ENCODE peak calls at places on chromosomes 4 and X, in ten cellular contexts. One of them, this sample, is unnamed.

GRCh38 chrX:10634681-10635161 is 14.3 kb upstream of the MID1 start:
- DNase-seq in AG10803: peak; percentile 71
- DNase-seq in fibroblast of mammary gland: peak; percentile 92
- DNase-seq in coronary artery: no peak
- DNase-seq in left ventricle myocardium inferior: no peak
- DNase-seq in gastrocnemius medialis: no peak
- DNase-seq in lower leg skin: no peak
- DNase-seq in nephron progenitor cell: no peak
- DNase-seq in cardiac muscle cell: peak; percentile 59
- DNase-seq in colonic mucosa: no peak
- DNase-seq in this sample: peak; percentile 73

GRCh38 chr4:102163404-102164140 is 181.7 kb downstream of the SLC39A8 start:
- DNase-seq in cardiac muscle cell: no peak
- DNase-seq in AG10803: no peak
- DNase-seq in left ventricle myocardium inferior: no peak
- DNase-seq in gastrocnemius medialis: no peak
- DNase-seq in colonic mucosa: no peak
- DNase-seq in nephron progenitor cell: no peak
- DNase-seq in fibroblast of mammary gland: no peak
- DNase-seq in lower leg skin: no peak
- DNase-seq in coronary artery: no peak
- DNase-seq in this sample: no peak

GRCh38 chr4:2914220-2915126 is 48.7 kb downstream of the NOP14 start:
- DNase-seq in gastrocnemius medialis: no peak
- DNase-seq in cardiac muscle cell: no peak
- DNase-seq in fibroblast of mammary gland: no peak
- DNase-seq in coronary artery: no peak
- DNase-seq in colonic mucosa: no peak
- DNase-seq in AG10803: no peak
- DNase-seq in nephron progenitor cell: no peak
- DNase-seq in left ventricle myocardium inferior: no peak
- DNase-seq in lower leg skin: peak; percentile 76
- DNase-seq in this sample: no peak

GRCh38 chr4:156347412-156348075 is 393.9 kb upstream of the CTSO start:
- DNase-seq in coronary artery: no peak
- DNase-seq in gastrocnemius medialis: no peak
- DNase-seq in cardiac muscle cell: peak; percentile 19
- DNase-seq in AG10803: peak; percentile 25
- DNase-seq in colonic mucosa: no peak
- DNase-seq in left ventricle myocardium inferior: no peak
- DNase-seq in lower leg skin: no peak
- DNase-seq in fibroblast of mammary gland: peak; percentile 70
- DNase-seq in nephron progenitor cell: no peak
- DNase-seq in this sample: no peak

GRCh38 chr4:43103048-43103447 is 210.5 kb downstream of the GRXCR1 start:
- DNase-seq in nephron progenitor cell: no peak
- DNase-seq in coronary artery: no peak
- DNase-seq in lower leg skin: no peak
- DNase-seq in gastrocnemius medialis: no peak
- DNase-seq in fibroblast of mammary gland: no peak
- DNase-seq in cardiac muscle cell: no peak
- DNase-seq in left ventricle myocardium inferior: no peak
- DNase-seq in AG10803: no peak
- DNase-seq in colonic mucosa: no peak
- DNase-seq in this sample: no peak

GRCh38 chr4:3531306-3531886 is 826 bp downstream of the LRPAP1 start:
- DNase-seq in coronary artery: no peak
- DNase-seq in cardiac muscle cell: peak; percentile 11
- DNase-seq in fibroblast of mammary gland: peak; percentile 7
- DNase-seq in gastrocnemius medialis: no peak
- DNase-seq in nephron progenitor cell: no peak
- DNase-seq in left ventricle myocardium inferior: no peak
- DNase-seq in colonic mucosa: no peak
- DNase-seq in lower leg skin: peak; percentile 68
- DNase-seq in AG10803: peak; percentile 4
- DNase-seq in this sample: no peak

GRCh38 chr4:105352826-105353225 is 121.0 kb downstream of the PPA2 start:
- DNase-seq in AG10803: no peak
- DNase-seq in fibroblast of mammary gland: peak; percentile 45
- DNase-seq in coronary artery: no peak
- DNase-seq in cardiac muscle cell: no peak
- DNase-seq in colonic mucosa: no peak
- DNase-seq in gastrocnemius medialis: no peak
- DNase-seq in left ventricle myocardium inferior: no peak
- DNase-seq in lower leg skin: no peak
- DNase-seq in nephron progenitor cell: no peak
- DNase-seq in this sample: no peak

GRCh38 chr4:79217043-79217442 is 108.8 kb downstream of the NAA11 start:
- DNase-seq in gastrocnemius medialis: no peak
- DNase-seq in nephron progenitor cell: no peak
- DNase-seq in fibroblast of mammary gland: no peak
- DNase-seq in lower leg skin: no peak
- DNase-seq in left ventricle myocardium inferior: no peak
- DNase-seq in colonic mucosa: no peak
- DNase-seq in coronary artery: no peak
- DNase-seq in AG10803: no peak
- DNase-seq in cardiac muscle cell: no peak
- DNase-seq in this sample: no peak

GRCh38 chr4:161178310-161178709 is 985.5 kb downstream of the FSTL5 start:
- DNase-seq in fibroblast of mammary gland: no peak
- DNase-seq in left ventricle myocardium inferior: no peak
- DNase-seq in coronary artery: no peak
- DNase-seq in AG10803: no peak
- DNase-seq in colonic mucosa: no peak
- DNase-seq in cardiac muscle cell: no peak
- DNase-seq in nephron progenitor cell: no peak
- DNase-seq in gastrocnemius medialis: no peak
- DNase-seq in lower leg skin: no peak
- DNase-seq in this sample: no peak

GRCh38 chr4:76208005-76208765 is 5.4 kb downstream of the SCARB2 start:
- DNase-seq in colonic mucosa: peak; percentile 84
- DNase-seq in lower leg skin: peak; percentile 94
- DNase-seq in gastrocnemius medialis: peak; percentile 90
- DNase-seq in nephron progenitor cell: no peak
- DNase-seq in left ventricle myocardium inferior: peak; percentile 80
- DNase-seq in AG10803: peak; percentile 88
- DNase-seq in fibroblast of mammary gland: peak; percentile 93
- DNase-seq in coronary artery: peak; percentile 86
- DNase-seq in cardiac muscle cell: peak; percentile 94
- DNase-seq in this sample: peak; percentile 29

GRCh38 chrX:38312436-38312835 is 14.9 kb downstream of the RPGR start:
- DNase-seq in fibroblast of mammary gland: peak; percentile 92
- DNase-seq in gastrocnemius medialis: no peak
- DNase-seq in coronary artery: no peak
- DNase-seq in AG10803: peak; percentile 67
- DNase-seq in lower leg skin: no peak
- DNase-seq in cardiac muscle cell: peak; percentile 53
- DNase-seq in left ventricle myocardium inferior: no peak
- DNase-seq in colonic mucosa: no peak
- DNase-seq in nephron progenitor cell: no peak
- DNase-seq in this sample: no peak

GRCh38 chr4:115671581-115671980 is 558.2 kb upstream of the NDST4 start:
- DNase-seq in nephron progenitor cell: no peak
- DNase-seq in fibroblast of mammary gland: peak; percentile 0
- DNase-seq in gastrocnemius medialis: no peak
- DNase-seq in left ventricle myocardium inferior: no peak
- DNase-seq in AG10803: no peak
- DNase-seq in cardiac muscle cell: no peak
- DNase-seq in colonic mucosa: no peak
- DNase-seq in coronary artery: no peak
- DNase-seq in lower leg skin: no peak
- DNase-seq in this sample: no peak

GRCh38 chr4:104879367-104879766 is 267.3 kb upstream of the TET2 start:
- DNase-seq in cardiac muscle cell: peak; percentile 5
- DNase-seq in gastrocnemius medialis: no peak
- DNase-seq in nephron progenitor cell: no peak
- DNase-seq in left ventricle myocardium inferior: no peak
- DNase-seq in fibroblast of mammary gland: peak; percentile 14
- DNase-seq in coronary artery: no peak
- DNase-seq in AG10803: no peak
- DNase-seq in lower leg skin: no peak
- DNase-seq in colonic mucosa: no peak
- DNase-seq in this sample: no peak

DNA sequence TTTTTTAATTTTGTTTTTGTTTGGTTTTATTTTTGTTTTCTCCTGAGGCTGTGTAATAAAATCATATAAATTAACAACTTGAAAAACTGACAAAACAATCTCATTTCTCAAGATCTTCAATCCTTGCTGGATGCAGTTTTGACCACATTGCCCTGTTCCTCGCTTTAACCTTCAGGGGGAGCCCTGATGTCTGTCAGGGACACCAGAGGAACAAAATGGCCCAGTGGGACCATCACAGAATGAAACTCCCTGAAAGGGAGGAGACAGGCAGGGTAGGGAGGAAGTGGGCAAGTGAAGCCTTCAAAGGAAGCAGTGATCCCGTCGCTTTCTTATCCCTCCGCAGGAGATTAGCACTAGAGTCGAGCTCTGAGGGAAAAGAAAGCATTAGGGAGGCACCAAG is 274.9 kb upstream of the LDB2 start:
- DNase-seq in lower leg skin: no peak
- DNase-seq in fibroblast of mammary gland: no peak
- DNase-seq in AG10803: no peak
- DNase-seq in colonic mucosa: no peak
- DNase-seq in cardiac muscle cell: no peak
- DNase-seq in gastrocnemius medialis: no peak
- DNase-seq in nephron progenitor cell: peak; percentile 20
- DNase-seq in coronary artery: no peak
- DNase-seq in left ventricle myocardium inferior: no peak
- DNase-seq in this sample: no peak
- TF ChIP-seq CTCF in lower leg skin: no peak
- TF ChIP-seq CTCF in fibroblast of mammary gland: peak; percentile 41
- TF ChIP-seq CTCF in AG10803: peak; percentile 5
- TF ChIP-seq CTCF in colonic mucosa: no peak
- TF ChIP-seq CTCF in cardiac muscle cell: peak; percentile 39
- TF ChIP-seq CTCF in gastrocnemius medialis: no peak
- TF ChIP-seq CTCF in nephron progenitor cell: peak; percentile 36
- TF ChIP-seq CTCF in coronary artery: no peak
- TF ChIP-seq CTCF in left ventricle myocardium inferior: peak; percentile 53
- TF ChIP-seq CTCF in this sample: no peak

GRCh38 chr4:148055844-148056243 is 324.0 kb downstream of the ARHGAP10 start:
- DNase-seq in cardiac muscle cell: no peak
- DNase-seq in coronary artery: no peak
- DNase-seq in AG10803: no peak
- DNase-seq in colonic mucosa: no peak
- DNase-seq in left ventricle myocardium inferior: no peak
- DNase-seq in lower leg skin: no peak
- DNase-seq in fibroblast of mammary gland: no peak
- DNase-seq in gastrocnemius medialis: no peak
- DNase-seq in nephron progenitor cell: no peak
- DNase-seq in this sample: no peak

GRCh38 chr4:148057425-148058020 is 325.6 kb downstream of the ARHGAP10 start:
- DNase-seq in fibroblast of mammary gland: no peak
- DNase-seq in AG10803: no peak
- DNase-seq in colonic mucosa: no peak
- DNase-seq in nephron progenitor cell: no peak
- DNase-seq in cardiac muscle cell: no peak
- DNase-seq in left ventricle myocardium inferior: no peak
- DNase-seq in gastrocnemius medialis: no peak
- DNase-seq in lower leg skin: no peak
- DNase-seq in coronary artery: no peak
- DNase-seq in this sample: no peak

GRCh38 chr4:148058160-148058859 is 326.4 kb downstream of the ARHGAP10 start:
- DNase-seq in cardiac muscle cell: no peak
- DNase-seq in lower leg skin: no peak
- DNase-seq in coronary artery: no peak
- DNase-seq in AG10803: no peak
- DNase-seq in left ventricle myocardium inferior: no peak
- DNase-seq in fibroblast of mammary gland: no peak
- DNase-seq in nephron progenitor cell: no peak
- DNase-seq in gastrocnemius medialis: no peak
- DNase-seq in colonic mucosa: no peak
- DNase-seq in this sample: no peak

GRCh38 chr4:148054275-148054674 is 322.4 kb downstream of the ARHGAP10 start:
- DNase-seq in gastrocnemius medialis: peak; percentile 40
- DNase-seq in nephron progenitor cell: no peak
- DNase-seq in cardiac muscle cell: no peak
- DNase-seq in fibroblast of mammary gland: no peak
- DNase-seq in AG10803: no peak
- DNase-seq in colonic mucosa: peak; percentile 33
- DNase-seq in lower leg skin: no peak
- DNase-seq in left ventricle myocardium inferior: no peak
- DNase-seq in coronary artery: no peak
- DNase-seq in this sample: peak; percentile 12

GRCh38 chr4:148056879-148057278 is 325.0 kb downstream of the ARHGAP10 start:
- DNase-seq in AG10803: peak; percentile 51
- DNase-seq in coronary artery: no peak
- DNase-seq in nephron progenitor cell: no peak
- DNase-seq in gastrocnemius medialis: peak; percentile 74
- DNase-seq in left ventricle myocardium inferior: peak; percentile 45
- DNase-seq in lower leg skin: peak; percentile 90
- DNase-seq in cardiac muscle cell: peak; percentile 68
- DNase-seq in fibroblast of mammary gland: peak; percentile 80
- DNase-seq in colonic mucosa: peak; percentile 58
- DNase-seq in this sample: peak; percentile 28
- TF ChIP-seq CTCF in AG10803: no peak
- TF ChIP-seq CTCF in coronary artery: no peak
- TF ChIP-seq CTCF in nephron progenitor cell: no peak
- TF ChIP-seq CTCF in gastrocnemius medialis: no peak
- TF ChIP-seq CTCF in left ventricle myocardium inferior: peak; percentile 31
- TF ChIP-seq CTCF in lower leg skin: no peak
- TF ChIP-seq CTCF in cardiac muscle cell: peak; percentile 7
- TF ChIP-seq CTCF in fibroblast of mammary gland: no peak
- TF ChIP-seq CTCF in colonic mucosa: peak; percentile 20
- TF ChIP-seq CTCF in this sample: no peak

GRCh38 chrX:78029663-78030062 is 60.2 kb upstream of the PGAM4 start:
- DNase-seq in cardiac muscle cell: peak; percentile 40
- DNase-seq in left ventricle myocardium inferior: peak; percentile 13
- DNase-seq in AG10803: peak; percentile 31
- DNase-seq in nephron progenitor cell: peak; percentile 16
- DNase-seq in gastrocnemius medialis: no peak
- DNase-seq in colonic mucosa: peak; percentile 27
- DNase-seq in fibroblast of mammary gland: peak; percentile 45
- DNase-seq in lower leg skin: no peak
- DNase-seq in coronary artery: no peak
- DNase-seq in this sample: peak; percentile 47
- TF ChIP-seq CTCF in cardiac muscle cell: peak; percentile 40
- TF ChIP-seq CTCF in left ventricle myocardium inferior: peak; percentile 55
- TF ChIP-seq CTCF in AG10803: peak; percentile 64
- TF ChIP-seq CTCF in nephron progenitor cell: peak; percentile 37
- TF ChIP-seq CTCF in gastrocnemius medialis: peak; percentile 25
- TF ChIP-seq CTCF in colonic mucosa: peak; percentile 34
- TF ChIP-seq CTCF in fibroblast of mammary gland: peak; percentile 59
- TF ChIP-seq CTCF in lower leg skin: no peak
- TF ChIP-seq CTCF in coronary artery: no peak
- TF ChIP-seq CTCF in this sample: peak; percentile 53

GRCh38 chr4:61588621-61589020 is 388.5 kb downstream of the ADGRL3 start:
- DNase-seq in nephron progenitor cell: no peak
- DNase-seq in gastrocnemius medialis: no peak
- DNase-seq in lower leg skin: no peak
- DNase-seq in AG10803: no peak
- DNase-seq in colonic mucosa: no peak
- DNase-seq in cardiac muscle cell: no peak
- DNase-seq in coronary artery: no peak
- DNase-seq in fibroblast of mammary gland: no peak
- DNase-seq in left ventricle myocardium inferior: no peak
- DNase-seq in this sample: no peak

DNA sequence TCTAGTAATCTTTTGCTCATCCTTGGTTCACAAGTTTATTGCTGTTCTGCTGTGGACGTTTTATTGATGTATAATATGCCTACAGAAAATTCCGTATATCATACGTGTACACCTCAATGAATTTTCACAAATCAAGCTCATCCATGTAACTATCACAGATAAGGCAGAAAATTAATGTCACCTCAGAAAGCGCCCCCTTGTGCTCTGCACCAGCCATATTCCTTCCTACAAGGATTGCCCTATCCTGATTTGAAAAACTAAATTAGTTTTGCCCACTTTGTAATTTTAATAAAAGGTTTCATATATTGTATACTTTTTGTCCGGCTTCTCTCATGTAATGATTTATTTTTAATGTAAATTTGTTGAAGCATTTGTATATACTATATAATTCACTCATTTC is 390.8 kb downstream of the ADGRL3 start:
- DNase-seq in colonic mucosa: no peak
- DNase-seq in gastrocnemius medialis: no peak
- DNase-seq in coronary artery: no peak
- DNase-seq in left ventricle myocardium inferior: no peak
- DNase-seq in fibroblast of mammary gland: no peak
- DNase-seq in cardiac muscle cell: no peak
- DNase-seq in AG10803: no peak
- DNase-seq in nephron progenitor cell: no peak
- DNase-seq in lower leg skin: no peak
- DNase-seq in this sample: no peak
- TF ChIP-seq CTCF in colonic mucosa: no peak
- TF ChIP-seq CTCF in gastrocnemius medialis: no peak
- TF ChIP-seq CTCF in coronary artery: no peak
- TF ChIP-seq CTCF in left ventricle myocardium inferior: no peak
- TF ChIP-seq CTCF in fibroblast of mammary gland: no peak
- TF ChIP-seq CTCF in cardiac muscle cell: peak; percentile 24
- TF ChIP-seq CTCF in AG10803: no peak
- TF ChIP-seq CTCF in nephron progenitor cell: no peak
- TF ChIP-seq CTCF in lower leg skin: no peak
- TF ChIP-seq CTCF in this sample: no peak

This sample was measured in Calu3.